ENCODE peak calls at places on chromosomes 1 and 21, in seven cellular contexts. Y is K562, S is IMR-90, T is H9, K is fibroblast of lung, X is OCI-LY7, D is HCT116. I is an unnamed sample.

GRCh38 chr1:175201061-175201508 is 8.5 kb upstream of the KIAA0040 start:
- DNase-seq in T (no peak), Y (no peak), S (peak; percentile 5), K (peak; percentile 2), D (no peak), X (no peak), I (no peak)

GRCh38 chr21:38219049-38219628 is 37.7 kb upstream of the KCNJ15 start:
- DNase-seq in Y (peak; percentile 90), S (peak; percentile 79), K (peak; percentile 68), X (peak; percentile 53), D (peak; percentile 21), T (peak; percentile 68), I (peak; percentile 33)

GRCh38 chr1:214277704-214278635 is 3.0 kb upstream of the SMYD2 start:
- DNase-seq in T (no peak), S (peak; percentile 34), Y (no peak), X (no peak), K (peak; percentile 53), D (no peak), I (no peak)

GRCh38 chr1:5189384-5189783 is 535.0 kb downstream of the AJAP1 start:
- DNase-seq in X (no peak), T (no peak), Y (no peak), S (no peak), D (no peak), K (no peak), I (no peak)

GRCh38 chr1:204791453-204792366 is 79.0 kb upstream of the NFASC start:
- DNase-seq in D (peak; percentile 72), X (peak; percentile 78), Y (peak; percentile 90), S (peak; percentile 35), K (peak; percentile 38), T (peak; percentile 92), I (no peak)

GRCh38 chr1:87061742-87062156 is 147.3 kb downstream of the HS2ST1 start:
- DNase-seq in X (peak; percentile 58), K (peak; percentile 69), Y (no peak), S (peak; percentile 71), D (no peak), T (no peak), I (no peak)

GRCh38 chr1:203304391-203304918 is 864 bp upstream of the BTG2 start:
- DNase-seq in Y (no peak), S (no peak), K (no peak), T (no peak), X (no peak), D (no peak), I (no peak)

GRCh38 chr1:227546598-227547313 is 16.6 kb upstream of the ZNF678 start:
- DNase-seq in T (no peak), Y (no peak), K (no peak), S (no peak), D (no peak), X (no peak), I (no peak)

GRCh38 chr1:231507476-231508355 is 20.8 kb upstream of the TSNAX start:
- DNase-seq in T (no peak), Y (no peak), D (no peak), K (no peak), X (no peak), S (no peak), I (no peak)

GRCh38 chr21:44400791-44401385 is 47.5 kb downstream of the TRPM2 start:
- DNase-seq in K (no peak), X (no peak), S (no peak), D (no peak), Y (no peak), T (no peak), I (no peak)

GRCh38 chr1:246372502-246372901 is 134.6 kb downstream of the SMYD3 start:
- DNase-seq in X (no peak), Y (no peak), K (no peak), T (no peak), D (no peak), S (no peak), I (no peak)

GRCh38 chr1:213414346-213414745 is 363.3 kb downstream of the RPS6KC1 start:
- DNase-seq in T (no peak), D (no peak), K (no peak), X (no peak), Y (no peak), S (no peak), I (no peak)

DNA sequence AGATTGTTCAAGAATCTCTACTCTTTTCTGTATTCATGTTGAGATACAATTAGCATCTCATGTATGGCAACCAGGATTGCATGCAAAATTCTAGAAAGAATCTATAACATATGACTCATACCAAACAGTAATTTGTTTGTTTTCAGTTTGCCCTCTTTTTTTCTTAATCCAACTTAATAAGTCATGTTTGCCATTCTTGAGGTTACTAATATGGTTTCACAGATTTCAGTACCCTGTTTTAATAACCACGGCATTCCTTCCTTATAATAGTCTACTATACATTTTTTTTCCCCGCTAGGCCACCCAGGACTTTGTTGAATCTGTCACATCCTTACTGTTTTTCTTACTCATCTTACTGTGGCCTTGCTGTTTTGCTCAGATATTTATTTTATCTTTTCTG is 140.9 kb downstream of the FMN2 start:
- DNase-seq in D (no peak), X (no peak), S (peak; percentile 67), Y (no peak), K (peak; percentile 75), T (no peak), I (no peak)
- TF ChIP-seq CTCF in D (no peak), X (no peak), S (no peak), Y (no peak), K (no peak), T (no peak), I (no peak)

GRCh38 chr1:230427477-230427876 is 1.3 kb upstream of the PGBD5 start:
- DNase-seq in Y (no peak), S (no peak), D (no peak), K (no peak), T (no peak), X (no peak), I (no peak)
- H4K20me1 ChIP-seq in Y (peaks cover 10% of the 10 kb centered on the region), S (no peaks in the 10 kb centered on the region), D (no peaks in the 10 kb centered on the region), K (no peaks in the 10 kb centered on the region), T (no peaks in the 10 kb centered on the region), X (no peaks in the 10 kb centered on the region), I (no peaks in the 10 kb centered on the region)

DNA sequence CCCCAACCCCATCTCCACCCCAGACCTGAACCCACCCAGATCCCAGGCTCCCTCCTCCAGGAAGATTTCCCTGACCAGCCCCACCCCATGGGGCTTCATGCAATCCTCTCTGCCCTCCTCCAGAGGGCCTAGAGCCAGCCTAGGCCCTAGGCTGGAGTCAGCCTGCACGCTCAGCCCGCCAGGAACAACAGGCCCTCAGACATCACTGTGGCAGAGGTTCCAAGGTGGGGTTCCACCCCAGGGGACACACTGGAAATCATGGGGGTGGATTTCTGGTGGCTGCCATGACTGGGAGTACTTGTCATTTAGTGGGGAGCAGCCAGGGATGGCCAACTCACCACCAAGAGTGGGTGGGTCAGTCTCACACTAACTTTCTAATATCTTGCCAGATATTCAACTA is 122.0 kb downstream of the GLIS1 start:
- DNase-seq in K (no peak), S (peak; percentile 26), Y (no peak), D (no peak), X (no peak), T (peak; percentile 62), I (no peak)
- TF ChIP-seq CTCF in K (no peak), S (no peak), Y (peak; percentile 29), D (no peak), X (no peak), T (peak; percentile 58), I (peak; percentile 36)

DNA sequence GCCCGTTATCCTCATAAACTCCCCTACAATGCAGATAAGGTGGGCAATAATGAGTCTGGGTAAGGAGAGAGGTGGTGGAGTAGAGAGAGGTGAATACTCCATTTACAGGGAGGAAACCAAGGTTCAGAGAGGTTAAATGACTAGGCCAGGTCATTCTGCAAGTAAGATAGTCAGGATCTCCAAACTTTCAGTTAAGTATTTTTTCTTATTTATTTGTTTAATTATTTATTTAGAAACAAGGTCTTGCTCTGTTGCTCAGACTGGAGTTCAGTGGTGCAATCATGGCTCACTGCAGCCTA is 26.0 kb downstream of the PAFAH2 start:
- DNase-seq in S (no peak), T (no peak), Y (no peak), X (no peak), D (no peak), K (no peak), I (no peak)
- H4K20me1 ChIP-seq in S (no peaks in the 10 kb centered on the region), T (no peaks in the 10 kb centered on the region), Y (no peaks in the 10 kb centered on the region), X (no peaks in the 10 kb centered on the region), D (no peaks in the 10 kb centered on the region), K (no peaks in the 10 kb centered on the region), I (no peaks in the 10 kb centered on the region)

I was measured in keratinocyte.